ENCODE peak calls at places on chromosome 18, in seven cellular contexts. I, X, G, W, M, D and R are unnamed samples. For H3K9me3 and H3K27me3, the result is how much of the 10 kb centered on the place peaks cover.

GRCh38 chr18:57754577-57755330 is 48.4 kb downstream of the ATP8B1 start:
- DNase-seq in I (no peak), X (no peak), G (no peak), W (no peak), M (no peak), D (no peak), R (no peak)

GRCh38 chr18:70501358-70501757 is 212.5 kb downstream of the SOCS6 start:
- DNase-seq in I (no peak), X (no peak), G (no peak), W (no peak), M (no peak), D (no peak), R (no peak)

GRCh38 chr18:50863840-50864239 is 15.1 kb upstream of the ME2 start:
- DNase-seq in I (no peak), X (no peak), G (no peak), W (no peak), M (no peak), D (no peak), R (no peak)

GRCh38 chr18:5620284-5620683 is 76.5 kb upstream of the EPB41L3 start:
- DNase-seq in I (no peak), X (no peak), G (no peak), W (no peak), M (no peak), D (peak), R (no peak)

GRCh38 chr18:30280861-30281470 is 761.6 kb downstream of the DSC3 start:
- DNase-seq in I (no peak), X (peak), G (no peak), W (peak), M (no peak), D (peak), R (peak)

GRCh38 chr18:72114801-72115594 is 429.1 kb downstream of the CBLN2 start:
- DNase-seq in I (no peak), X (peak), G (no peak), W (no peak), M (no peak), D (no peak), R (no peak)

GRCh38 chr18:48705531-48705930 is 166.7 kb downstream of the CTIF start:
- DNase-seq in I (no peak), X (no peak), G (no peak), W (no peak), M (no peak), D (no peak), R (no peak)

GRCh38 chr18:66695281-66695680 is 91.4 kb upstream of the CDH19 start:
- DNase-seq in I (no peak), X (no peak), G (no peak), W (no peak), M (no peak), D (no peak), R (no peak)

GRCh38 chr18:6327485-6327884 is 87.2 kb downstream of the L3MBTL4 start:
- DNase-seq in I (no peak), X (no peak), G (no peak), W (no peak), M (no peak), D (no peak), R (no peak)

GRCh38 chr18:7168408-7168807 is 50.8 kb upstream of the LAMA1 start:
- DNase-seq in I (no peak), X (no peak), G (no peak), W (no peak), M (no peak), D (no peak), R (no peak)

GRCh38 chr18:42706618-42707017 is 408.9 kb downstream of the RIT2 start:
- DNase-seq in I (no peak), X (no peak), G (peak), W (peak), M (no peak), D (no peak), R (peak)

GRCh38 chr18:35201502-35201901 is 39.3 kb upstream of the ZNF397 start:
- DNase-seq in I (no peak), X (no peak), G (no peak), W (no peak), M (no peak), D (no peak), R (no peak)

GRCh38 chr18:25962176-25962575 is 128.2 kb downstream of the SS18 start:
- DNase-seq in I (no peak), X (no peak), G (no peak), W (no peak), M (no peak), D (no peak), R (no peak)

GRCh38 chr18:27400001-27400400 is 214.9 kb upstream of the CHST9 start:
- DNase-seq in I (no peak), X (peak), G (no peak), W (no peak), M (no peak), D (no peak), R (no peak)

DNA sequence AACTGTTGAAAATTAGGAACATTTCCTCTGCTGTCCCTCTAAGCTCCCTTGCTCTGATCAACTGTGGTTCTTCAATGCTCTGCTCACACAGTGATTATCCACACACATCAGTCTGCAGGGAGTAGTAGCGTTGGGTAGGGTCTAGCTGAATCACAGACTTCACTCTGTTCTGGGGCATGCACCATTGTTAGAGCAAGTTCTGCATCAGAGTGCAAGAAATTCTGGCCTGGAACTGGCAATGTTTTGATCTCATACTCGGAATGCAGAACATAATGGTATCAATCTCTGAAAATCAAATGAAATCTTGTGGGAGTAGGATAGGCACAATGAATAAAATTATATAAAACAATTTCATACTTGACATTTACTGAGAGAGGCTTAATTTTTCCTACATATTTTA is 55.3 kb downstream of the HRH4 start:
- DNase-seq in I (no peak), X (no peak), G (no peak), W (no peak), M (no peak), D (no peak), R (no peak)
- H3K9me3 ChIP-seq in I (under half), X (under half), G (under half), W (under half), M (under half), D (under half), R (under half)

GRCh38 chr18:37368110-37368812 is 197.3 kb downstream of the CELF4 start:
- DNase-seq in I (no peak), X (no peak), G (no peak), W (no peak), M (no peak), D (no peak), R (no peak)
- H3K27me3 ChIP-seq in I (under half), X (under half), G (under half), W (under half), M (under half), D (under half), R (under half)

GRCh38 chr18:9772847-9773677 is 65.0 kb downstream of the RAB31 start:
- DNase-seq in I (no peak), X (no peak), G (no peak), W (no peak), M (no peak), D (no peak), R (no peak)
- H3K4me3 ChIP-seq in I (no peak), X (no peak), G (no peak), W (no peak), M (no peak), D (no peak), R (no peak)

DNA sequence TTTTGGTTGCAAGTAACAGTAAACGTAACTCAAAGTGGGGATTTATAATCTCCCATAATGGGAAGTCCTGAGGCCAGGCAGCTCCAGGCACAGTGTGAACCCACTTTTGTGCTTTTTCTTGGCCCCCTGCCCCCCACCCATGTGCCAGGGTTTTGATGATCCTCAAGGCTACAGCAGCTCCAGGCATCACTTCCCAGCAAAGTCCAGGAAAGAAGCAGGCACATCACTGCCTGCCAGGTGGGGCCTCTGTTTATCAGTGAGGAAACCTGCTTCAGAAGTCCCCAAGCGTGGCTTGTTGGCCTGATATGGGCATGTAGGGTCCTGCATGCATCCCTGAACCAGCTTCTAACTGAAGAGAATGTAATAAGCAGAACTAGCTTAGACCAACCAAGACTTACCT is 299.2 kb upstream of the SKOR2 start:
- DNase-seq in I (no peak), X (no peak), G (no peak), W (no peak), M (no peak), D (no peak), R (no peak)
- H3K9me3 ChIP-seq in I (under half), X (under half), G (under half), W (under half), M (under half), D (under half), R (under half)

GRCh38 chr18:44579745-44580144 is 100.9 kb upstream of the SETBP1 start:
- DNase-seq in I (no peak), X (no peak), G (no peak), W (no peak), M (no peak), D (peak), R (no peak)

GRCh38 chr18:44584900-44585299 is 95.8 kb upstream of the SETBP1 start:
- DNase-seq in I (no peak), X (peak), G (no peak), W (no peak), M (no peak), D (no peak), R (no peak)

GRCh38 chr18:44580159-44580558 is 100.5 kb upstream of the SETBP1 start:
- DNase-seq in I (no peak), X (no peak), G (no peak), W (no peak), M (no peak), D (no peak), R (no peak)

GRCh38 chr18:44579028-44579692 is 101.5 kb upstream of the SETBP1 start:
- DNase-seq in I (no peak), X (peak), G (no peak), W (peak), M (no peak), D (peak), R (no peak)

DNA sequence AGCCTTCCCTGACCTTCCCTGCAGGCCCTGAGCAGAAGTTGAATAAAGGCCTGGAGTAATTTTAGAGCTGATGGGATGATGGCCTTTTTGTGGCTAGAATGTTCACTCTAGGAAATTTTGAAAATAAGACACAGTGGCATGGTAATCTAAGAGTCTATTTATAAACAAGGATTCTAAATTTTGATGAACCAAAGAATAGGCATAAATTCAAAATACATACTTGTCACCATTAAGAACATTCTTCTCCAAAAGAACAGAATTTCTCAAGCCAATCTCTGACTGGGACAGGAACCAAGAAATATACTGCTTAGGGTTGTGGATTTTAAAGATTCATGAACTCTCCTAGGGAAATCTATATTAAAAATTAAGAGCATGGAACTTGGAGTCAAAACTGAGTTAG is 98.3 kb upstream of the SETBP1 start:
- DNase-seq in I (no peak), X (no peak), G (no peak), W (no peak), M (no peak), D (no peak), R (no peak)
- H3K27me3 ChIP-seq in I (under half), X (under half), G (under half), W (under half), M (under half), D (under half), R (under half)

GRCh38 chr18:55444496-55444895 is 143.5 kb downstream of the TCF4 start:
- DNase-seq in I (no peak), X (no peak), G (no peak), W (no peak), M (no peak), D (no peak), R (no peak)

GRCh38 chr18:55448390-55448789 is 139.6 kb downstream of the TCF4 start:
- DNase-seq in I (no peak), X (no peak), G (no peak), W (no peak), M (no peak), D (no peak), R (no peak)

GRCh38 chr18:55449412-55450140 is 138.4 kb downstream of the TCF4 start:
- DNase-seq in I (no peak), X (no peak), G (no peak), W (no peak), M (no peak), D (no peak), R (no peak)

GRCh38 chr18:55446996-55447671 is 140.9 kb downstream of the TCF4 start:
- DNase-seq in I (no peak), X (no peak), G (no peak), W (no peak), M (no peak), D (no peak), R (no peak)

GRCh38 chr18:55447672-55448018 is 140.3 kb downstream of the TCF4 start:
- DNase-seq in I (no peak), X (no peak), G (no peak), W (no peak), M (no peak), D (no peak), R (no peak)
- H3K4me3 ChIP-seq in I (no peak), X (no peak), G (no peak), W (no peak), M (no peak), D (no peak), R (no peak)

GRCh38 chr18:75074196-75075015 is 134.5 kb downstream of the PTGR3 start:
- DNase-seq in I (no peak), X (no peak), G (no peak), W (no peak), M (no peak), D (no peak), R (peak)
- H3K9me3 ChIP-seq in I (under half), X (under half), G (under half), W (under half), M (under half), D (under half), R (under half)

DNA sequence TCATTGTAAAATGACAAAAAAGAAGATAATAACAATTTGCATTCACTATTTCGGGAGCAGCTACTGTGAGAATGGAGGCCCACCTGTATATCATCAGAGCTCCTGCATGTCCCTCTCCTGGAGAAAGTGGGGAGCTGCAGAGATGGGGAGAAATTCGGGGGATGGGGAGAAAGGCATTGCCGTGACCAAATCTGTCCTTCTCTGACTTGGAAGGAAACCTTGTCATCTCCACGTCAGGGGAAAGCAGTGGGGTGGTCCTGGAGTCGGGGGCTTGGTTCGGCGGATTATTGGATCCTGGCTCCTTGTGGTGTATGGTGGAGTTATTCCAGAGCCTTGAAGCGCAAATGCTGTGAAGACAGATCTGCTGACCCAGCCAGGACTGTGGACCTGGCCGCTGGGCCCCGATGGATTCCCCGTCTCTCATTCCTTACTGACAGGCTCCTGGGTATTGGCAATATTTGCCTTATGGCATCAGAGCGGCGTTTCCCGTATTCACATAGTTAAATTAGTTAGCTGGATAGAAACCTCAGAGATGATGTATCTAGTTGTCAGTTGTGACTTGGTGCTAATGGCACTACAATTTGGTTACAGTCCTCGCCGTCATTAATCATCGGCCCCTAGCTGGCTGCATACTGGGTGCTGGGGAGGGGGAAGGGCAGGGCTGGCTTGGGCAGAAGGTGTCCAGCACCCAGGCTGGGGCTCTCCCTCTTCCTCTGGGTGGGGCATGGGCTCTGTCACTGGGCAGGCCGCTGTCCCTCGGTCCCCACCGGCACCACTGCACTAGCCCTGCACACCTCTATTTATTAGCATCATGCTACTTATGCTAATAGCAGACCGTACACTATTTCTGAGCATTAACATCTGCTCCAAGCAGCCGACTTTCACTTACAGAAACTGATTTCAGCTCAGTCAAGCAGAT is 31.7 kb downstream of the CELF4 start:
- DNase-seq in I (no peak), X (no peak), G (no peak), W (no peak), M (no peak), D (peak), R (no peak)
- H3K27me3 ChIP-seq in I (under half), X (under half), G (under half), W (under half), M (under half), D (under half), R (under half)

GRCh38 chr18:76476665-76477561 is 18.1 kb downstream of the ZNF516 start:
- DNase-seq in I (no peak), X (peak), G (no peak), W (no peak), M (no peak), D (peak), R (no peak)
- H3K4me3 ChIP-seq in I (peak), X (peak), G (peak), W (no peak), M (peak), D (peak), R (no peak)

GRCh38 chr18:55841314-55841713 is 253.3 kb upstream of the TCF4 start:
- DNase-seq in I (no peak), X (no peak), G (no peak), W (no peak), M (no peak), D (peak), R (no peak)

GRCh38 chr18:55838322-55838721 is 250.3 kb upstream of the TCF4 start:
- DNase-seq in I (no peak), X (no peak), G (no peak), W (no peak), M (no peak), D (no peak), R (no peak)

GRCh38 chr18:55839350-55839749 is 251.4 kb upstream of the TCF4 start:
- DNase-seq in I (no peak), X (peak), G (no peak), W (no peak), M (no peak), D (peak), R (no peak)

GRCh38 chr18:55838841-55839240 is 250.8 kb upstream of the TCF4 start:
- DNase-seq in I (no peak), X (peak), G (no peak), W (no peak), M (no peak), D (peak), R (no peak)

GRCh38 chr18:55840601-55841170 is 252.7 kb upstream of the TCF4 start:
- DNase-seq in I (no peak), X (no peak), G (peak), W (no peak), M (no peak), D (no peak), R (no peak)
- H3K9me3 ChIP-seq in I (under half), X (under half), G (under half), W (under half), M (under half), D (under half), R (under half)